ENCODE peak calls at places on chromosomes 5 and 9, in ten cellular contexts. Y is tibial artery; U is amniotic stem cell; X is activated CD4-positive, alpha-beta memory T cell treated with anti-CD3 and anti-CD28 coated beads, Interleukin-2, amount 10 ng/mL, durations not matched to agents 7 days and 5 days; W is AG10803; S is effector CD4-positive, alpha-beta T cell; B is brain microvascular endothelial cell; R is RPMI7951; O is astrocyte of the spinal cord; P is GM13976. T is an unnamed sample.

GRCh38 chr5:88262116-88262515 is 6.5 kb downstream of the TMEM161B start:
- DNase-seq in P (no peak), X (no peak), B (peak; percentile 16), R (peak; percentile 3), Y (no peak), U (no peak), W (peak; percentile 29), O (peak; percentile 43), S (no peak), T (no peak)

GRCh38 chr5:151295138-151295537 is 8.4 kb downstream of the SLC36A3 start:
- DNase-seq in X (no peak), U (no peak), S (no peak), B (no peak), P (no peak), R (no peak), O (no peak), Y (no peak), W (peak; percentile 4), T (no peak)

GRCh38 chr9:99905833-99906402 is 536 bp upstream of the STX17 start:
- DNase-seq in R (peak; percentile 20), W (no peak), O (peak; percentile 9), U (no peak), Y (no peak), P (no peak), B (no peak), X (no peak), S (no peak), T (peak; percentile 41)

GRCh38 chr5:9282211-9282610 is 263.7 kb downstream of the SEMA5A start:
- DNase-seq in X (no peak), U (no peak), O (no peak), W (peak; percentile 59), Y (no peak), S (no peak), R (peak; percentile 87), B (no peak), P (no peak), T (no peak)

GRCh38 chr5:69300537-69301203 is 31.9 kb downstream of the CCDC125 start:
- DNase-seq in X (no peak), O (no peak), R (no peak), S (no peak), P (no peak), W (no peak), B (no peak), U (no peak), Y (no peak), T (no peak)

GRCh38 chr5:74433255-74434123 is 207.0 kb downstream of the ENC1 start:
- DNase-seq in Y (no peak), X (no peak), R (peak; percentile 75), O (peak; percentile 34), S (no peak), W (peak; percentile 25), U (no peak), B (peak; percentile 18), P (peak; percentile 13), T (peak; percentile 88)

GRCh38 chr9:13732290-13732689 is 452.8 kb upstream of the MPDZ start:
- DNase-seq in B (no peak), S (no peak), X (no peak), Y (no peak), R (no peak), U (no peak), W (no peak), P (no peak), O (no peak), T (no peak)

GRCh38 chr9:4678679-4679267 is 596 bp upstream of the CDC37L1 start:
- DNase-seq in Y (no peak), P (no peak), S (peak; percentile 8), U (no peak), R (peak; percentile 26), B (no peak), O (peak; percentile 69), X (no peak), W (peak; percentile 18), T (peak; percentile 64)

GRCh38 chr9:135156525-135157510 is 69.3 kb downstream of the OLFM1 start:
- DNase-seq in O (peak; percentile 3), U (no peak), W (peak; percentile 38), S (no peak), R (peak; percentile 37), Y (no peak), P (peak; percentile 69), B (no peak), X (peak; percentile 27), T (peak; percentile 61)

GRCh38 chr9:85716031-85716877 is 25.5 kb downstream of the AGTPBP1 start:
- DNase-seq in B (no peak), S (no peak), R (no peak), P (peak; percentile 39), Y (no peak), X (no peak), W (no peak), U (no peak), O (no peak), T (no peak)

GRCh38 chr5:60377826-60378225 is 322.1 kb downstream of the DEPDC1B start:
- DNase-seq in S (no peak), W (no peak), Y (no peak), R (peak; percentile 10), U (no peak), B (no peak), P (no peak), O (no peak), X (no peak), T (no peak)